ENCODE peak calls at places on chromosomes 5 and 9, in eight cellular contexts. One of them, this sample, is unnamed.
A peak's percentile ranks its signal among the peaks of the same experiment; 100 is the strongest.

GRCh38 chr9:35619800-35620158 is 1.6 kb upstream of the CD72 start:
- DNase-seq in GM12878: peak; percentile 55
- DNase-seq in IMR-90: no peak
- DNase-seq in A549: no peak
- DNase-seq in HepG2: no peak
- DNase-seq in SK-N-SH: no peak
- DNase-seq in K562: no peak
- DNase-seq in H1: no peak
- DNase-seq in this sample: no peak

GRCh38 chr5:149141957-149142851 is 911 bp downstream of the ABLIM3 start:
- DNase-seq in HepG2: no peak
- DNase-seq in GM12878: no peak
- DNase-seq in IMR-90: peak; percentile 44
- DNase-seq in H1: no peak
- DNase-seq in K562: no peak
- DNase-seq in A549: no peak
- DNase-seq in SK-N-SH: peak; percentile 48
- DNase-seq in this sample: no peak

GRCh38 chr9:136808075-136808780 is 480 bp downstream of the RABL6 start:
- DNase-seq in IMR-90: no peak
- DNase-seq in K562: peak; percentile 45
- DNase-seq in GM12878: no peak
- DNase-seq in SK-N-SH: peak; percentile 78
- DNase-seq in H1: no peak
- DNase-seq in HepG2: no peak
- DNase-seq in A549: no peak
- DNase-seq in this sample: no peak

GRCh38 chr9:116592926-116593325 is 94.2 kb upstream of the TRIM32 start:
- DNase-seq in SK-N-SH: no peak
- DNase-seq in HepG2: no peak
- DNase-seq in A549: no peak
- DNase-seq in GM12878: no peak
- DNase-seq in IMR-90: no peak
- DNase-seq in H1: no peak
- DNase-seq in K562: no peak
- DNase-seq in this sample: no peak

GRCh38 chr9:70959366-70959765 is 162.1 kb downstream of the TRPM3 start:
- DNase-seq in A549: no peak
- DNase-seq in H1: no peak
- DNase-seq in SK-N-SH: no peak
- DNase-seq in IMR-90: no peak
- DNase-seq in GM12878: no peak
- DNase-seq in HepG2: no peak
- DNase-seq in K562: no peak
- DNase-seq in this sample: no peak

GRCh38 chr5:79396265-79396664 is 117.7 kb downstream of the HOMER1 start:
- DNase-seq in HepG2: no peak
- DNase-seq in K562: no peak
- DNase-seq in A549: no peak
- DNase-seq in H1: no peak
- DNase-seq in SK-N-SH: no peak
- DNase-seq in IMR-90: peak; percentile 53
- DNase-seq in GM12878: no peak
- DNase-seq in this sample: no peak

GRCh38 chr5:147887026-147887627 is 8.6 kb downstream of the SCGB3A2 start:
- DNase-seq in H1: no peak
- DNase-seq in IMR-90: peak; percentile 35
- DNase-seq in K562: no peak
- DNase-seq in SK-N-SH: peak; percentile 3
- DNase-seq in HepG2: peak; percentile 3
- DNase-seq in GM12878: no peak
- DNase-seq in A549: peak; percentile 5
- DNase-seq in this sample: no peak

GRCh38 chr9:2039294-2040180 is 24.4 kb downstream of the SMARCA2 start:
- DNase-seq in K562: no peak
- DNase-seq in GM12878: no peak
- DNase-seq in A549: no peak
- DNase-seq in SK-N-SH: no peak
- DNase-seq in H1: no peak
- DNase-seq in HepG2: no peak
- DNase-seq in IMR-90: no peak
- DNase-seq in this sample: no peak

GRCh38 chr9:14418262-14419200 is 104.6 kb upstream of the NFIB start:
- DNase-seq in HepG2: no peak
- DNase-seq in K562: no peak
- DNase-seq in GM12878: no peak
- DNase-seq in H1: no peak
- DNase-seq in IMR-90: no peak
- DNase-seq in A549: no peak
- DNase-seq in SK-N-SH: no peak
- DNase-seq in this sample: no peak

GRCh38 chr9:127163409-127163808 is 41.0 kb upstream of the ANGPTL2 start:
- DNase-seq in SK-N-SH: no peak
- DNase-seq in K562: no peak
- DNase-seq in GM12878: peak; percentile 64
- DNase-seq in H1: no peak
- DNase-seq in A549: no peak
- DNase-seq in IMR-90: peak; percentile 82
- DNase-seq in HepG2: peak; percentile 30
- DNase-seq in this sample: no peak

GRCh38 chr5:144944936-144945335 is 774.3 kb downstream of the KCTD16 start:
- DNase-seq in GM12878: no peak
- DNase-seq in K562: no peak
- DNase-seq in A549: no peak
- DNase-seq in IMR-90: no peak
- DNase-seq in SK-N-SH: peak; percentile 24
- DNase-seq in H1: no peak
- DNase-seq in HepG2: no peak
- DNase-seq in this sample: no peak

GRCh38 chr9:126836216-126836615 is 24.2 kb upstream of the ZBTB34 start:
- DNase-seq in IMR-90: no peak
- DNase-seq in GM12878: no peak
- DNase-seq in K562: no peak
- DNase-seq in H1: no peak
- DNase-seq in HepG2: no peak
- DNase-seq in A549: no peak
- DNase-seq in SK-N-SH: no peak
- DNase-seq in this sample: no peak

GRCh38 chr9:123423036-123423640 is 67.1 kb downstream of the CRB2 start:
- DNase-seq in A549: no peak
- DNase-seq in SK-N-SH: no peak
- DNase-seq in HepG2: no peak
- DNase-seq in K562: no peak
- DNase-seq in GM12878: no peak
- DNase-seq in H1: no peak
- DNase-seq in IMR-90: no peak
- DNase-seq in this sample: no peak

GRCh38 chr5:107263387-107264003 is 407.2 kb downstream of the EFNA5 start:
- DNase-seq in K562: no peak
- DNase-seq in GM12878: peak; percentile 73
- DNase-seq in IMR-90: no peak
- DNase-seq in H1: no peak
- DNase-seq in HepG2: no peak
- DNase-seq in SK-N-SH: no peak
- DNase-seq in A549: no peak
- DNase-seq in this sample: no peak

GRCh38 chr9:81083821-81084512 is 605.4 kb downstream of the TLE1 start:
- DNase-seq in K562: no peak
- DNase-seq in SK-N-SH: peak; percentile 1
- DNase-seq in IMR-90: peak; percentile 80
- DNase-seq in A549: no peak
- DNase-seq in H1: no peak
- DNase-seq in HepG2: no peak
- DNase-seq in GM12878: no peak
- DNase-seq in this sample: no peak

GRCh38 chr5:92566113-92566767 is 1014.8 kb downstream of the NR2F1-AS1 start:
- DNase-seq in K562: no peak
- DNase-seq in SK-N-SH: no peak
- DNase-seq in HepG2: no peak
- DNase-seq in GM12878: no peak
- DNase-seq in A549: no peak
- DNase-seq in H1: no peak
- DNase-seq in IMR-90: no peak
- DNase-seq in this sample: no peak

GRCh38 chr5:135140805-135141204 is 106.8 kb upstream of the PITX1 start:
- DNase-seq in HepG2: no peak
- DNase-seq in GM12878: no peak
- DNase-seq in H1: no peak
- DNase-seq in A549: peak; percentile 47
- DNase-seq in K562: no peak
- DNase-seq in IMR-90: peak; percentile 51
- DNase-seq in SK-N-SH: no peak
- DNase-seq in this sample: no peak

GRCh38 chr9:101443358-101443757 is 7.8 kb upstream of the ALDOB start:
- DNase-seq in SK-N-SH: no peak
- DNase-seq in GM12878: no peak
- DNase-seq in IMR-90: no peak
- DNase-seq in H1: no peak
- DNase-seq in HepG2: no peak
- DNase-seq in A549: no peak
- DNase-seq in K562: no peak
- DNase-seq in this sample: no peak

GRCh38 chr9:135471751-135472640 is 7.6 kb upstream of the PPP1R26 start:
- DNase-seq in GM12878: no peak
- DNase-seq in HepG2: no peak
- DNase-seq in IMR-90: peak; percentile 15
- DNase-seq in SK-N-SH: no peak
- DNase-seq in A549: no peak
- DNase-seq in K562: peak; percentile 40
- DNase-seq in H1: no peak
- DNase-seq in this sample: peak; percentile 38

GRCh38 chr5:175685701-175686350 is 28.0 kb downstream of the HRH2 start:
- DNase-seq in H1: no peak
- DNase-seq in HepG2: no peak
- DNase-seq in SK-N-SH: no peak
- DNase-seq in GM12878: no peak
- DNase-seq in A549: no peak
- DNase-seq in K562: no peak
- DNase-seq in IMR-90: no peak
- DNase-seq in this sample: no peak

GRCh38 chr9:70525553-70525952 is 111.1 kb upstream of the KLF9 start:
- DNase-seq in H1: no peak
- DNase-seq in GM12878: no peak
- DNase-seq in HepG2: no peak
- DNase-seq in SK-N-SH: no peak
- DNase-seq in A549: no peak
- DNase-seq in K562: no peak
- DNase-seq in IMR-90: peak; percentile 27
- DNase-seq in this sample: no peak

GRCh38 chr5:176415240-176416122 is 858 bp downstream of the CLTB start:
- DNase-seq in SK-N-SH: peak; percentile 70
- DNase-seq in IMR-90: peak; percentile 49
- DNase-seq in K562: no peak
- DNase-seq in GM12878: no peak
- DNase-seq in HepG2: no peak
- DNase-seq in H1: no peak
- DNase-seq in A549: peak; percentile 81
- DNase-seq in this sample: peak; percentile 35

GRCh38 chr5:30324083-30324482 is 869.4 kb upstream of the CDH6 start:
- DNase-seq in A549: no peak
- DNase-seq in GM12878: no peak
- DNase-seq in SK-N-SH: no peak
- DNase-seq in K562: no peak
- DNase-seq in HepG2: no peak
- DNase-seq in IMR-90: no peak
- DNase-seq in H1: no peak
- DNase-seq in this sample: peak; percentile 48

GRCh38 chr9:129677456-129677855 is 12.0 kb downstream of the PRRX2 start:
- DNase-seq in HepG2: no peak
- DNase-seq in A549: no peak
- DNase-seq in K562: no peak
- DNase-seq in SK-N-SH: peak; percentile 84
- DNase-seq in H1: no peak
- DNase-seq in GM12878: no peak
- DNase-seq in IMR-90: no peak
- DNase-seq in this sample: no peak

DNA sequence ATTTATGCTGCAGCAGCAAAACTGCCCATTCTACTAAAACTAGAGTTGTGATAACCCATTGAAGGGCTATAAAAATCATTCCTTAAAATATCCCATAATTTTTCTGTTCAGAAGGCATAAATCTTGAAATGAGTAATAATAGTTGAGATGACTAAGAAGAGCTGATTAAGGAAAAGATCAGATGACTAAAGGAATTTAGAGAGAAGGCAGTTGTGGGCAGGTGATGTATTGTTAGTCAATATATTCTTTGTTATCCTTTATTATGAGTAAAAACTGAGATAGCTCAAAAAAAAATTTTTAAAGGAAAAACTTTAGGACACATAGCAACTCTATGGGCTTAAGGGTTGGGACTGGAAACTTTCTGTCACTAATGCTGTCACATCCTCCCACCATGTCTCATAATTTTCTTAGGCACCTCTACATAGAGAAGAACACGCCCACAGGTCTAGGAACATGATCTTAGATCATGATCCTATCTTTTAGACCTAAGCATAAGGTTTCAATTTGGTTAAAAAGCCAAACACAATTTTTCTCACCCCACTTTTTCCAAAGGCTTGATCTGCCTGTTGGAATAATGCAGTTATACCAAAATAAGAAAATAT is 597.5 kb upstream of the MEF2C start:
- DNase-seq in SK-N-SH: no peak
- DNase-seq in H1: no peak
- DNase-seq in K562: no peak
- DNase-seq in A549: no peak
- DNase-seq in IMR-90: no peak
- DNase-seq in GM12878: no peak
- DNase-seq in HepG2: no peak
- DNase-seq in this sample: no peak
- TF ChIP-seq USF2 in SK-N-SH: no peak
- TF ChIP-seq USF2 in H1: no peak
- TF ChIP-seq USF2 in K562: no peak
- TF ChIP-seq USF2 in A549: no peak
- TF ChIP-seq USF2 in IMR-90: no peak
- TF ChIP-seq USF2 in GM12878: no peak
- TF ChIP-seq USF2 in HepG2: no peak
- TF ChIP-seq USF2 in this sample: no peak

GRCh38 chr5:155466851-155467250 is 453.3 kb downstream of the KIF4B start:
- DNase-seq in HepG2: no peak
- DNase-seq in K562: no peak
- DNase-seq in GM12878: no peak
- DNase-seq in A549: no peak
- DNase-seq in IMR-90: no peak
- DNase-seq in SK-N-SH: no peak
- DNase-seq in H1: no peak
- DNase-seq in this sample: no peak
- TF ChIP-seq USF2 in HepG2: no peak
- TF ChIP-seq USF2 in K562: no peak
- TF ChIP-seq USF2 in GM12878: no peak
- TF ChIP-seq USF2 in A549: no peak
- TF ChIP-seq USF2 in IMR-90: no peak
- TF ChIP-seq USF2 in SK-N-SH: no peak
- TF ChIP-seq USF2 in H1: no peak
- TF ChIP-seq USF2 in this sample: no peak

GRCh38 chr9:118295413-118295812 is 591.2 kb downstream of the TLR4 start:
- DNase-seq in IMR-90: no peak
- DNase-seq in HepG2: no peak
- DNase-seq in K562: no peak
- DNase-seq in GM12878: no peak
- DNase-seq in SK-N-SH: no peak
- DNase-seq in H1: no peak
- DNase-seq in A549: no peak
- DNase-seq in this sample: no peak
- TF ChIP-seq USF2 in IMR-90: no peak
- TF ChIP-seq USF2 in HepG2: no peak
- TF ChIP-seq USF2 in K562: no peak
- TF ChIP-seq USF2 in GM12878: no peak
- TF ChIP-seq USF2 in SK-N-SH: no peak
- TF ChIP-seq USF2 in H1: no peak
- TF ChIP-seq USF2 in A549: no peak
- TF ChIP-seq USF2 in this sample: no peak

GRCh38 chr5:137751869-137752491 is 2.2 kb downstream of the HNRNPA0 start:
- DNase-seq in HepG2: peak; percentile 73
- DNase-seq in SK-N-SH: peak; percentile 32
- DNase-seq in K562: peak; percentile 27
- DNase-seq in IMR-90: peak; percentile 80
- DNase-seq in GM12878: no peak
- DNase-seq in H1: no peak
- DNase-seq in A549: peak; percentile 48
- DNase-seq in this sample: no peak
- TF ChIP-seq USF2 in HepG2: no peak
- TF ChIP-seq USF2 in SK-N-SH: no peak
- TF ChIP-seq USF2 in K562: no peak
- TF ChIP-seq USF2 in IMR-90: no peak
- TF ChIP-seq USF2 in GM12878: no peak
- TF ChIP-seq USF2 in H1: no peak
- TF ChIP-seq USF2 in A549: no peak
- TF ChIP-seq USF2 in this sample: no peak